ENCODE peak calls at places on chromosomes 11 and 22, in ten cellular contexts. R is EH; F is RCC 7860; X is naive thymus-derived CD8-positive, alpha-beta T cell; W is iPS-NIHi11; O is osteocyte; H is aorta; Q is T-cell; K is NCI-H1105 treated with DMSO at 0.1 percent for 48 hours; P is BE2C. D is an unnamed sample.

GRCh38 chr22:23678133-23678532 is 12.7 kb upstream of the RGL4 start:
- DNase-seq in R (no peak), F (no peak), X (no peak), W (no peak), O (no peak), H (no peak), Q (no peak), K (no peak), P (no peak), D (no peak)

GRCh38 chr11:46380340-46381045 is 976 bp upstream of the MDK start:
- DNase-seq in R (peak; percentile 46), F (no peak), X (peak; percentile 35), W (peak; percentile 88), O (no peak), H (peak; percentile 87), Q (peak; percentile 27), K (peak; percentile 73), P (peak; percentile 66), D (peak; percentile 93)

GRCh38 chr11:25992254-25992653 is 339.7 kb upstream of the ANO3 start:
- DNase-seq in R (no peak), F (no peak), X (no peak), W (no peak), O (no peak), H (no peak), Q (no peak), K (no peak), P (no peak), D (no peak)

GRCh38 chr11:84291996-84292395 is 1005.8 kb upstream of the CCDC90B start:
- DNase-seq in R (peak; percentile 7), F (no peak), X (no peak), W (no peak), O (no peak), H (no peak), Q (no peak), K (no peak), P (no peak), D (no peak)

GRCh38 chr11:2804189-2804588 is 81.4 kb downstream of the CDKN1C start:
- DNase-seq in R (no peak), F (no peak), X (no peak), W (no peak), O (peak; percentile 70), H (peak; percentile 36), Q (no peak), K (no peak), P (no peak), D (no peak)

GRCh38 chr11:62713343-62713742 is 5.9 kb downstream of the GNG3 start:
- DNase-seq in R (no peak), F (peak; percentile 10), X (no peak), W (no peak), O (no peak), H (peak; percentile 14), Q (no peak), K (no peak), P (no peak), D (no peak)

GRCh38 chr11:94494200-94494545 is 389 bp downstream of the ANKRD49 start:
- DNase-seq in R (no peak), F (no peak), X (no peak), W (peak; percentile 54), O (no peak), H (no peak), Q (no peak), K (no peak), P (no peak), D (no peak)

GRCh38 chr11:104394508-104394907 is 230.6 kb upstream of the PDGFD start:
- DNase-seq in R (no peak), F (no peak), X (no peak), W (no peak), O (no peak), H (no peak), Q (no peak), K (no peak), P (no peak), D (no peak)

GRCh38 chr11:108788565-108789199 is 123.8 kb downstream of the DDX10 start:
- DNase-seq in R (peak; percentile 58), F (no peak), X (no peak), W (peak; percentile 33), O (no peak), H (no peak), Q (no peak), K (no peak), P (peak; percentile 11), D (peak; percentile 65)

GRCh38 chr11:111166655-111167054 is 78.9 kb upstream of the POU2AF2 start:
- DNase-seq in R (no peak), F (no peak), X (no peak), W (no peak), O (no peak), H (no peak), Q (no peak), K (no peak), P (no peak), D (no peak)

GRCh38 chr11:65928667-65929066 is 9.4 kb downstream of the DRAP1 start:
- DNase-seq in R (no peak), F (no peak), X (no peak), W (no peak), O (no peak), H (no peak), Q (no peak), K (no peak), P (no peak), D (no peak)

GRCh38 chr11:97743205-97743742 is 1277.5 kb upstream of the CNTN5 start:
- DNase-seq in R (peak; percentile 1), F (no peak), X (no peak), W (no peak), O (no peak), H (no peak), Q (no peak), K (peak; percentile 49), P (no peak), D (peak; percentile 50)